ENCODE peak calls at places on chromosomes 12 and 14, in four cellular contexts. M is effector memory CD4-positive, alpha-beta T cell; H is RWPE2; G is thyroid gland. D is an unnamed sample. For H3K9me3, the result is how much of the 10 kb centered on the place peaks cover.

GRCh38 chr12:122991623-122992275 is 11.3 kb downstream of the ARL6IP4 start:
- DNase-seq in G (no peak), M (no peak), H (no peak), D (no peak)

GRCh38 chr12:115895247-115895646 is 382.2 kb downstream of the MED13L start:
- DNase-seq in G (no peak), H (no peak), M (no peak), D (peak)

GRCh38 chr12:111953455-111953854 is 59.5 kb downstream of the TMEM116 start:
- DNase-seq in M (no peak), H (no peak), G (peak), D (no peak)

GRCh38 chr12:50533203-50533584 is 28.4 kb downstream of the DIP2B start:
- DNase-seq in H (no peak), G (no peak), M (no peak), D (no peak)

GRCh38 chr12:65977384-65977783 is 153.1 kb downstream of the HMGA2 start:
- DNase-seq in H (no peak), M (no peak), G (no peak), D (peak)

GRCh38 chr12:124921200-124922008 is 7.0 kb upstream of the UBC start:
- DNase-seq in G (peak), H (no peak), M (peak), D (peak)

GRCh38 chr12:78185109-78185508 is 354.4 kb downstream of the NAV3 start:
- DNase-seq in H (no peak), M (no peak), G (no peak), D (no peak)

GRCh38 chr12:122192441-122192840 is 9.5 kb downstream of the LRRC43 start:
- DNase-seq in G (no peak), H (no peak), M (no peak), D (no peak)

GRCh38 chr14:61929651-61930050 is 167.4 kb downstream of the SNAPC1 start:
- DNase-seq in M (no peak), G (no peak), H (no peak), D (no peak)

GRCh38 chr14:24013654-24014514 is 25.2 kb downstream of the DHRS4L2 start:
- DNase-seq in M (peak), G (peak), H (no peak), D (peak)

GRCh38 chr14:22047105-22047504 is 373.5 kb upstream of the OR4E1 start:
- DNase-seq in H (no peak), M (no peak), G (peak), D (peak)

DNA sequence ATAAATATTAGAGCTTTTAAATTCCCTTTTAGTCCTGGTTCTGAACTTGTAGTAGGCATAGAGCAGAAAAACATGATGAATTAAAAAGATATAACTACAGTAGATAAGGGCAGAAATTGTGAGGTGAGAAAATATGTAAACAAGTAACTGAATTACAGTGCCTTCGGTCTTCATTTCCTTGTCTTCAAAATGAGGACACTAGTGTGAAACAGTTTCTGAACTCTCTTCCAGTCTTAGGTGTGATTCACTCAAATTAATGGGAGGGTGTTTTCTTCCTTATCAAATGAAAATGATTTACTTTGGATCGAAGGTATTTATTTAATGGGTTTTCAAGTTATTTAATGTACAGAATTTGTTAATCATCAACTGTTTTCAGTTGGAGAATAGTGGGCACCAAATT is 1.5 kb downstream of the FGD4 start:
- DNase-seq in M (no peak), H (no peak), G (no peak), D (no peak)
- H3K9me3 ChIP-seq in M (under half), H (under half), G (under half), D (under half)

GRCh38 chr12:9759680-9760592 is 765 bp downstream of the CD69 start:
- DNase-seq in G (no peak), H (no peak), M (no peak), D (no peak)

GRCh38 chr12:9756756-9757155 is 3.9 kb downstream of the CD69 start:
- DNase-seq in G (no peak), H (no peak), M (no peak), D (no peak)

GRCh38 chr12:9756174-9756573 is 4.5 kb downstream of the CD69 start:
- DNase-seq in G (no peak), H (no peak), M (no peak), D (no peak)

GRCh38 chr12:9758119-9758518 is 2.6 kb downstream of the CD69 start:
- DNase-seq in M (no peak), H (no peak), G (no peak), D (no peak)

GRCh38 chr12:9757433-9758025 is 3.2 kb downstream of the CD69 start:
- DNase-seq in G (no peak), M (no peak), H (no peak), D (no peak)
- H3K4me3 ChIP-seq in G (no peak), M (peak), H (no peak), D (no peak)

GRCh38 chr12:34303091-34303870 is 281.0 kb downstream of the ALG10 start:
- DNase-seq in M (no peak), G (no peak), H (peak), D (no peak)
- H3K9me3 ChIP-seq in M (under half), G (under half), H (under half), D (half or more)

DNA sequence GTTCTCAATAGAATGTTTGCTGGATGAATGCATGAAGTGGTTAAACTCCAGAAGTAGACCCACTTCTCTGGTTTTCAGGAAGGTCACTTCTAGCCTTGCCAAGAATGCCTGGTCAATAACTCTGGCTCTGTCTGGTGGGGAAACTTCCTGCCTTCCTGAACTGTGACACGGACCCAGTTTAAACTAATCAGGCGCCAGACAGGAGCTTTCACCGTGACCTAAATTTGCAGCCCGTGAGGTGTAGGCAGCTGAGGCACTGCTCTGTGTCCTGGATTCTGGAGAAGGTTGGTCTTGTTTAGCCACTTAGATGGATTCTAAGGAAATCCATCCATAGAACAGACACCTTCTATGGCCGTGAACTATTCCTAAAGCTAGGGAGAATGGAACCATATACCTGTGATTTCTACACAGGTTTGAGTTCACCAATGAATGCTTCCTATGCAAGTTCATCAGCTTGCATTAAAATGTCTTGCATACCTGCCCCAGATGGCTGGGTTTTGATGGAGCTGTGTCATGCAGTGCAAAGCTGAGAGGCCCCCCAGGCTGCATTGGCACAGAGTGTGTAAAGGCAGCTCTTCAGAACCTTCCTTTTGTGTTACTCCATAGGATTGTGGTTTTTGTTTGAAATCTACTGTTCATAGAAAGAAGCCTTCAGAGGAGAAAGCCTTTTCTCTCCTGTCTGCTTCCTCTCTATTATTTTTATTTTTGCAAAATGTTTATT is 4.4 kb downstream of the CHST11 start:
- DNase-seq in G (peak), M (no peak), H (no peak), D (no peak)
- H3K4me3 ChIP-seq in G (no peak), M (peak), H (no peak), D (no peak)

DNA sequence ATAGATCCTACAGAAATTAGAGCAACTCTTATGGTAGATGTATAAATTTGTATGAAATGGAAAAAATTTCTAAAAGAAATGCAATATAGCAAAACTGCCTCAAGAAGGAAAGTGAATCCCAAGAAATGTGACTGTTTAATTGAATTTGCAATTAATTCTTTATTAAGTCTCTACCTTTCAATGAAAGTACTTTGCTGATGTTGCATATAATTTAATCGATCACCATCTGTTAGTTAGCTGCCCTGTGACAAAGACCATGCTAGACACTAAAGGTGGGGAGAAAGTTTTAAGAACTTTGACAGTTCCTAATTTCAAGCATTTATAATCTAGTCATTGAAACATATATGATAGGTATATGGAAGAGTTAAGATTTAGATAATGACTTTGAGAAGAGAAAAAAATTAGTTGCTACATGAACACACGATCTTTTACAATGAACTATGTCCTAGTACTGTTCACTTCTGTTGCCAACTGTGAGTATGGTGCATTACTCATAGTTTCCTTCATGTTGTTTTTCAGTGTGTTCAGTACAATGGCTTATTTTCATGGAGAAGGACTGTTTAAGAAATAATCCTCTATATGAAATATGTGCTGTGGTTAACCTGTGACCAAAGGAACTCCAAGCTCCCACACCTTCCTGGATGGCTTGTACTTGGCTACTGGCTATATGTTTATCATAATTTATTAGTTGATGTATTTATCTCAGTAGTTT is 128.4 kb downstream of the METTL25 start:
- DNase-seq in M (no peak), H (no peak), G (no peak), D (no peak)
- H3K9me3 ChIP-seq in M (under half), H (under half), G (under half), D (under half)